ENCODE peak calls at places on chromosomes 16 and 17, in four cellular contexts. L, T, B and G are unnamed samples.

GRCh38 chr16:85735225-85735722 is 15.6 kb downstream of the C16orf74 start:
- DNase-seq in B (no peak), L (no peak), T (no peak), G (no peak)

GRCh38 chr16:65097296-65097695 is 24.6 kb downstream of the CDH11 start:
- DNase-seq in B (no peak), L (no peak), T (no peak), G (no peak)

GRCh38 chr17:78722101-78722761 is 59.8 kb downstream of the CYTH1 start:
- DNase-seq in L (peak; percentile 38), B (no peak), T (no peak), G (no peak)

GRCh38 chr17:20096430-20096829 is 87.3 kb downstream of the SPECC1 start:
- DNase-seq in T (peak; percentile 27), B (no peak), L (no peak), G (peak; percentile 62)

GRCh38 chr16:54493076-54493475 is 206.5 kb upstream of the IRX3 start:
- DNase-seq in B (no peak), L (no peak), T (no peak), G (no peak)

GRCh38 chr16:15592324-15592723 is 50.6 kb downstream of the MARF1 start:
- DNase-seq in L (no peak), B (no peak), T (no peak), G (no peak)

GRCh38 chr16:27400751-27401620 is 988 bp upstream of the IL21R start:
- DNase-seq in L (no peak), T (no peak), B (no peak), G (no peak)

GRCh38 chr17:36641877-36642845 is 40.8 kb downstream of the MRM1 start:
- DNase-seq in T (no peak), B (no peak), L (peak; percentile 70), G (no peak)

GRCh38 chr17:37373530-37374159 is 2.1 kb upstream of the C17orf78 start:
- DNase-seq in L (peak; percentile 88), T (peak; percentile 80), B (peak; percentile 93), G (no peak)

GRCh38 chr16:54595636-54596035 is 309.0 kb upstream of the IRX3 start:
- DNase-seq in T (no peak), L (no peak), B (no peak), G (no peak)

GRCh38 chr17:67546578-67547527 is 169.8 kb downstream of the PITPNC1 start:
- DNase-seq in T (peak; percentile 93), L (no peak), B (peak; percentile 52), G (peak; percentile 68)

GRCh38 chr17:47686276-47686635 is 7.7 kb upstream of the TBKBP1 start:
- DNase-seq in B (no peak), T (no peak), L (no peak), G (no peak)

GRCh38 chr17:2081564-2081963 is 26.7 kb downstream of the HIC1 start:
- DNase-seq in L (no peak), B (no peak), T (no peak), G (no peak)

GRCh38 chr17:2082003-2082862 is 27.3 kb downstream of the HIC1 start:
- DNase-seq in L (no peak), B (peak; percentile 68), T (no peak), G (no peak)

GRCh38 chr17:2084766-2085647 is 30.1 kb downstream of the HIC1 start:
- DNase-seq in B (no peak), T (peak; percentile 68), L (no peak), G (no peak)

GRCh38 chr17:2085648-2085949 is 30.7 kb downstream of the HIC1 start:
- DNase-seq in L (no peak), B (no peak), T (no peak), G (no peak)

DNA sequence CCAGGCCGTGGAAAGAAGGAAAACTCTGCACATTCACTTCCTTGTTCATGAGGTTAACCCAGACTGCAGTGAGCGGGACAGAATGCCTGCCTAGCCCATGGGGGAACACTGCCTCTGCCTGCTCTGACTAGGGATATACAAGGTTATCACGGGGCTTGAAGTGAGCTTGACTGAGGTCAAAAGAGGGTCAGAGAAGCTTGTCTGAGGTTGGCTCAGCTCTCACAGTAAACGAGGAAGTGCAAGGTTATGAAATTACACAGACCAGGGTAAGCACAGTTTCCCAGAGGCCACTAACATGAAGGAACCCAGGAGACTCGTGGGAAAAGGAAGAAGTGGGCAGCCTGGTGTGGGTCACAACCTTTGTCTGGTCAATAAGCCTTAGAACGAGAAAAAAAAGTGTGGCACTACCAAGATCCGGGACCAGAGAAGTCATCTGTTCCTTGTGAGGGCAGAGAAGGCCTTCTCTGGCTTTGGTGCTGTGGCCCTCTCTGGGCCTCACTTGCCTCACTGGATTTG is 28.8 kb downstream of the HIC1 start:
- DNase-seq in B (no peak), L (no peak), T (no peak), G (no peak)
- H3K27ac ChIP-seq in B (no peak overlapping the region), L (no peak overlapping the region), T (peak overlapping the region; percentile 82), G (peak overlapping the region; percentile 81)

GRCh38 chr16:70679653-70680494 is 6.0 kb downstream of the MTSS2 start:
- DNase-seq in B (peak; percentile 61), T (no peak), L (peak; percentile 80), G (no peak)
- H3K4me1 ChIP-seq in B (peaks cover 3% of the 10 kb centered on the region), T (peaks cover 30% of the 10 kb centered on the region), L (no peaks in the 10 kb centered on the region), G (no peaks in the 10 kb centered on the region)

GRCh38 chr17:4248504-4249277 is 15.1 kb downstream of the ANKFY1 start:
- DNase-seq in L (no peak), T (no peak), B (no peak), G (no peak)
- H3K27ac ChIP-seq in L (no peak overlapping the region), T (no peak overlapping the region), B (no peak overlapping the region), G (peak overlapping the region; percentile 1)

DNA sequence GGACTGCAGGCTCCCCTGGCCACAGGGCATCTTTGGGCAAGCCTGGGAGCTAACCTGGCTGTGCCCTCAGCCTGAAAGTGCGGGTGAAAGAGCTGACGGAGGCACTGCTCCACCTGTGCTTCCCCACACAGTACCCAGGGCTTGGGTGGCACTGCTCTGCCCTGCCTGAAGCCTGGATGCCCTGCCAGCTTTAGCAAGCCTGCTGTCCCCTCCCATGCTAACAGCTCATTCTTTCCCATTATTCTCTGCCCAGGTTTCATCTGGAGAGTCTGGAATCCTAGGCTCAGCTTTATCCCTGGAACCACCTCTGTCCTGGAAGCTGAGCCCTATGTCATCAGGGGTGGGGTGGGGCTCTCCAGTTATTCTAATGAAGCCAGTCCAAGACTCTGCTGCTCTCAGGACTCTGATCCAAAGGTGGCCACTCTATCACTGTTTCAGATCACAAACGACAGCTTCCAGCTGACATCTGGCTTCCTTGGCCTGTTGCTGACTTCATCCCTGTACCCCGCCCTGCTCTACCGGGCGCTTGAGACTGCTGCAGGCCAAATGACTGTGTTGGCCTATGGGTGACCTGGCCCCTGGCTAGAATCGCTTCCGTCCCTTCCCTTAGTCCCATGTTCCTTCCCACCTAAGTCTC is 29.3 kb downstream of the HIC1 start:
- DNase-seq in T (peak; percentile 46), B (no peak), L (no peak), G (no peak)
- H3K4me1 ChIP-seq in T (peaks cover 70% of the 10 kb centered on the region), B (peaks cover 6% of the 10 kb centered on the region), L (peaks cover 2% of the 10 kb centered on the region), G (peaks cover 70% of the 10 kb centered on the region)

GRCh38 chr17:43906951-43907424 is 348 bp downstream of the MPP2 start:
- DNase-seq in B (no peak), L (no peak), T (no peak), G (no peak)
- H3K27ac ChIP-seq in B (no peak overlapping the region), L (no peak overlapping the region), T (peak overlapping the region; percentile 84), G (peak overlapping the region; percentile 85)

GRCh38 chr17:3034578-3034920 is 28.9 kb downstream of the OR1D5 start:
- DNase-seq in L (no peak), B (no peak), T (no peak), G (no peak)
- H3K4me1 ChIP-seq in L (no peaks in the 10 kb centered on the region), B (no peaks in the 10 kb centered on the region), T (no peaks in the 10 kb centered on the region), G (no peaks in the 10 kb centered on the region)

GRCh38 chr17:35073183-35073790 is 9.8 kb upstream of the RFFL start:
- DNase-seq in L (no peak), B (no peak), T (no peak), G (no peak)

GRCh38 chr17:35068249-35068648 is 4.7 kb upstream of the RFFL start:
- DNase-seq in B (no peak), T (no peak), L (no peak), G (no peak)

GRCh38 chr17:35065880-35066279 is 2.4 kb upstream of the RFFL start:
- DNase-seq in B (no peak), L (no peak), T (no peak), G (no peak)

GRCh38 chr17:35073991-35074627 is 10.6 kb upstream of the RFFL start:
- DNase-seq in L (no peak), T (no peak), B (no peak), G (no peak)

GRCh38 chr17:35069311-35069710 is 5.8 kb upstream of the RFFL start:
- DNase-seq in B (no peak), L (no peak), T (no peak), G (no peak)
- H3K27ac ChIP-seq in B (no peak overlapping the region), L (no peak overlapping the region), T (no peak overlapping the region), G (no peak overlapping the region)

DNA sequence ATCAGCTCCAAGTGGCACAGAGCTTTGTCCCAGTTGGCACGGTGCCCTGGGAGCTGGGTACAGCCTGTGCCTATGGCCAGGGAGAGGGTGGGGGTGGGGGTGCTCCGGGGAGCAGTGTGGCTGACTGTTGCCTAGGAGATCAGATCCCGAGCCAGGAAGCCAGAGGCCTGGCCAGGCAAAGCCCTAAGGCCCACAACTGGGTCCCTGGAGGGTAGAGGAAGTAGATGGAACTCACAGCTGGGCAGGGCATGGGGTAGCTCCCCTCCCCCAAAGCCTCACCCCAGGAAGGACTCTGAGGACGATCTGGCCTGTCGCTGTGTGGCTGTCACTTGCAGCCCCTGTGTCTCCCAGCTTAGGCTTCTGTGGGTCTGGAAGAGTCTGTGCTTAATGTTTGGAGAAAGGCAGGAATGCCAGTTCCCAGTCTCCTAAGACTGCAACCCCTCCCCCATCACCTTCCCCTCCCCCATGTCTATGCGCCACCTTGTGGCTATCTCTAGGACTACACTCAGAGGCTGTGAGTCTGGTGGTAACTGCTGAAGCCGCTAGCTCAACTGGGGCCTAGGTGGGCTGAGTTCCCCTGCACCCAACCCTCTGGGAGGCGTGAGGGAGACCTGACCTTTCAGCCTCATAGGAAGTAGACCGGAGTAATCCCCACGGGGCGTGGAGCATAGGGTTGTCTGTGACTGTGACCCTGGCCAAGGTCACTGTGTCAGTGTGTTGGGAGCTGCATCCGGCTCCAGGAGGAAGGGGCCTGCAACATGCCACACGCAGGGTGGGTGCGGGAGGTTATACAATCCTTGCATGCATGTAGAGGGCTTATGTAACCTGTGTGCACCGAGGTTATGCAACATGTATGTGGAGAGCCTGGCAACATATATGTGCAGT is 12.7 kb downstream of the THRA start:
- DNase-seq in L (peak; percentile 86), B (peak; percentile 87), T (peak; percentile 78), G (peak; percentile 92)
- H3K4me1 ChIP-seq in L (peaks cover 28% of the 10 kb centered on the region), B (peaks cover 5% of the 10 kb centered on the region), T (peaks cover 63% of the 10 kb centered on the region), G (peaks cover 68% of the 10 kb centered on the region)

GRCh38 chr17:71966459-71967313 is 154.1 kb upstream of the SOX9 start:
- DNase-seq in L (no peak), T (no peak), B (no peak), G (peak; percentile 60)

GRCh38 chr17:71966055-71966454 is 154.8 kb upstream of the SOX9 start:
- DNase-seq in B (no peak), T (no peak), L (no peak), G (no peak)

GRCh38 chr17:71963341-71963740 is 157.5 kb upstream of the SOX9 start:
- DNase-seq in B (no peak), L (no peak), T (no peak), G (no peak)

GRCh38 chr17:71964559-71964958 is 156.3 kb upstream of the SOX9 start:
- DNase-seq in B (no peak), T (peak; percentile 30), L (no peak), G (no peak)

DNA sequence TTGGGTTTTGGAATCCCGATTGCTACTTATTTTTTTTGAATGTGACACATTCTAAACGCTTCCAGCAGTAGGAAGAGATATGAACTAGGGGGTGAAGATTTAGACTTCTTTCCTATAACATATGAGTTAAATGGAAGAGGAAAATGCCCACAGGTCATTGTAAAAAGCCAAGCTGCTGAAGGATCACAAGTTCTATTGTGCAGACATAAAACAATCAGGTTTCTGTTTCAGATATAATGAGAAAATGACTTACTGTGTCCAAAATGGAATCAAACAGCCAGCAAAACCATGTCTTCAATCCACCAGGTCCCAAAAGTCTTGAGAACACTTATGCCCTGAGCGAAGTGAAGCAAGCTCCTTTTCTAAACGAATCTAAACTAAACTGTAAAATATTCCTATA is 157.0 kb upstream of the SOX9 start:
- DNase-seq in L (no peak), T (no peak), B (no peak), G (no peak)
- H3K27ac ChIP-seq in L (no peak overlapping the region), T (no peak overlapping the region), B (no peak overlapping the region), G (no peak overlapping the region)